ENCODE peak calls at places on chromosomes 5 and 9, in six cellular contexts. One of them, this sample, is unnamed.

GRCh38 chr9:29796291-29796952 is 2223.1 kb upstream of the C9orf72 start:
- DNase-seq in coronary artery: no peak
- DNase-seq in suprapubic skin: no peak
- DNase-seq in GM10248: no peak
- DNase-seq in cardiac fibroblast: no peak
- DNase-seq in heart right ventricle: no peak
- DNase-seq in this sample: no peak

GRCh38 chr5:10676224-10676623 is 84.8 kb downstream of the DAP start:
- DNase-seq in coronary artery: no peak
- DNase-seq in suprapubic skin: peak; percentile 59
- DNase-seq in GM10248: no peak
- DNase-seq in cardiac fibroblast: no peak
- DNase-seq in heart right ventricle: no peak
- DNase-seq in this sample: no peak

GRCh38 chr9:36448017-36448416 is 47.9 kb upstream of the RNF38 start:
- DNase-seq in coronary artery: no peak
- DNase-seq in suprapubic skin: no peak
- DNase-seq in GM10248: no peak
- DNase-seq in cardiac fibroblast: no peak
- DNase-seq in heart right ventricle: no peak
- DNase-seq in this sample: no peak

GRCh38 chr5:122222580-122222979 is 89.5 kb upstream of the SNCAIP start:
- DNase-seq in coronary artery: no peak
- DNase-seq in suprapubic skin: no peak
- DNase-seq in GM10248: no peak
- DNase-seq in cardiac fibroblast: no peak
- DNase-seq in heart right ventricle: no peak
- DNase-seq in this sample: no peak

GRCh38 chr5:29367176-29367833 is 1826.2 kb upstream of the CDH6 start:
- DNase-seq in coronary artery: no peak
- DNase-seq in suprapubic skin: no peak
- DNase-seq in GM10248: no peak
- DNase-seq in cardiac fibroblast: no peak
- DNase-seq in heart right ventricle: no peak
- DNase-seq in this sample: no peak

GRCh38 chr5:110853267-110853666 is 114.5 kb downstream of the SLC25A46 start:
- DNase-seq in coronary artery: no peak
- DNase-seq in suprapubic skin: no peak
- DNase-seq in GM10248: no peak
- DNase-seq in cardiac fibroblast: peak; percentile 41
- DNase-seq in heart right ventricle: no peak
- DNase-seq in this sample: no peak

GRCh38 chr5:55188656-55189380 is 15.8 kb upstream of the CDC20B start:
- DNase-seq in coronary artery: no peak
- DNase-seq in suprapubic skin: no peak
- DNase-seq in GM10248: no peak
- DNase-seq in cardiac fibroblast: no peak
- DNase-seq in heart right ventricle: no peak
- DNase-seq in this sample: no peak

GRCh38 chr9:114016629-114017423 is 61.3 kb downstream of the AMBP start:
- DNase-seq in coronary artery: peak; percentile 59
- DNase-seq in suprapubic skin: peak; percentile 51
- DNase-seq in GM10248: no peak
- DNase-seq in cardiac fibroblast: no peak
- DNase-seq in heart right ventricle: no peak
- DNase-seq in this sample: peak; percentile 54

GRCh38 chr5:1789838-1790462 is 9.7 kb downstream of the MRPL36 start:
- DNase-seq in coronary artery: no peak
- DNase-seq in suprapubic skin: peak; percentile 25
- DNase-seq in GM10248: no peak
- DNase-seq in cardiac fibroblast: peak; percentile 68
- DNase-seq in heart right ventricle: no peak
- DNase-seq in this sample: no peak

GRCh38 chr5:144385597-144385996 is 214.9 kb downstream of the KCTD16 start:
- DNase-seq in coronary artery: no peak
- DNase-seq in suprapubic skin: no peak
- DNase-seq in GM10248: no peak
- DNase-seq in cardiac fibroblast: no peak
- DNase-seq in heart right ventricle: no peak
- DNase-seq in this sample: no peak

GRCh38 chr5:138655530-138656245 is 80.5 kb upstream of the HSPA9 start:
- DNase-seq in coronary artery: no peak
- DNase-seq in suprapubic skin: no peak
- DNase-seq in GM10248: no peak
- DNase-seq in cardiac fibroblast: peak; percentile 78
- DNase-seq in heart right ventricle: no peak
- DNase-seq in this sample: no peak

GRCh38 chr9:92671323-92671722 is 1.4 kb upstream of the IPPK start:
- DNase-seq in coronary artery: peak; percentile 75
- DNase-seq in suprapubic skin: peak; percentile 80
- DNase-seq in GM10248: no peak
- DNase-seq in cardiac fibroblast: peak; percentile 84
- DNase-seq in heart right ventricle: peak; percentile 53
- DNase-seq in this sample: no peak

GRCh38 chr5:110896901-110897300 is 158.1 kb downstream of the SLC25A46 start:
- DNase-seq in coronary artery: no peak
- DNase-seq in suprapubic skin: no peak
- DNase-seq in GM10248: no peak
- DNase-seq in cardiac fibroblast: peak; percentile 33
- DNase-seq in heart right ventricle: no peak
- DNase-seq in this sample: no peak

GRCh38 chr5:77168187-77168883 is 42.1 kb upstream of the PDE8B start:
- DNase-seq in coronary artery: peak; percentile 82
- DNase-seq in suprapubic skin: peak; percentile 77
- DNase-seq in GM10248: no peak
- DNase-seq in cardiac fibroblast: peak; percentile 64
- DNase-seq in heart right ventricle: peak; percentile 77
- DNase-seq in this sample: no peak

GRCh38 chr5:134101686-134102439 is 12.6 kb upstream of the TCF7 start:
- DNase-seq in coronary artery: no peak
- DNase-seq in suprapubic skin: peak; percentile 80
- DNase-seq in GM10248: peak; percentile 78
- DNase-seq in cardiac fibroblast: peak; percentile 38
- DNase-seq in heart right ventricle: peak; percentile 76
- DNase-seq in this sample: no peak

GRCh38 chr9:124480621-124480981 is 26.6 kb downstream of the NR5A1 start:
- DNase-seq in coronary artery: no peak
- DNase-seq in suprapubic skin: no peak
- DNase-seq in GM10248: peak; percentile 79
- DNase-seq in cardiac fibroblast: peak; percentile 10
- DNase-seq in heart right ventricle: no peak
- DNase-seq in this sample: no peak

GRCh38 chr9:134889386-134890214 is 9.0 kb downstream of the FCN2 start:
- DNase-seq in coronary artery: peak; percentile 50
- DNase-seq in suprapubic skin: no peak
- DNase-seq in GM10248: no peak
- DNase-seq in cardiac fibroblast: no peak
- DNase-seq in heart right ventricle: no peak
- DNase-seq in this sample: peak; percentile 60

GRCh38 chr9:129023036-129023907 is 4.9 kb downstream of the SH3GLB2 start:
- DNase-seq in coronary artery: peak; percentile 74
- DNase-seq in suprapubic skin: no peak
- DNase-seq in GM10248: no peak
- DNase-seq in cardiac fibroblast: peak; percentile 74
- DNase-seq in heart right ventricle: peak; percentile 39
- DNase-seq in this sample: no peak

GRCh38 chr9:91253488-91253887 is 108.2 kb downstream of the AUH start:
- DNase-seq in coronary artery: no peak
- DNase-seq in suprapubic skin: no peak
- DNase-seq in GM10248: no peak
- DNase-seq in cardiac fibroblast: no peak
- DNase-seq in heart right ventricle: no peak
- DNase-seq in this sample: no peak

GRCh38 chr5:59276886-59277514 is 616.5 kb downstream of the PDE4D start:
- DNase-seq in coronary artery: no peak
- DNase-seq in suprapubic skin: no peak
- DNase-seq in GM10248: no peak
- DNase-seq in cardiac fibroblast: peak; percentile 16
- DNase-seq in heart right ventricle: no peak
- DNase-seq in this sample: no peak

GRCh38 chr5:154702477-154702876 is 52.7 kb upstream of the LARP1 start:
- DNase-seq in coronary artery: no peak
- DNase-seq in suprapubic skin: no peak
- DNase-seq in GM10248: no peak
- DNase-seq in cardiac fibroblast: no peak
- DNase-seq in heart right ventricle: no peak
- DNase-seq in this sample: no peak

GRCh38 chr9:71168418-71168817 is 47.0 kb upstream of the TRPM3 start:
- DNase-seq in coronary artery: no peak
- DNase-seq in suprapubic skin: no peak
- DNase-seq in GM10248: no peak
- DNase-seq in cardiac fibroblast: no peak
- DNase-seq in heart right ventricle: no peak
- DNase-seq in this sample: no peak

GRCh38 chr9:12657998-12658397 is 35.2 kb upstream of the TYRP1 start:
- DNase-seq in coronary artery: no peak
- DNase-seq in suprapubic skin: no peak
- DNase-seq in GM10248: no peak
- DNase-seq in cardiac fibroblast: no peak
- DNase-seq in heart right ventricle: no peak
- DNase-seq in this sample: no peak

GRCh38 chr9:91407580-91408275 is 15.9 kb downstream of the NFIL3 start:
- DNase-seq in coronary artery: no peak
- DNase-seq in suprapubic skin: no peak
- DNase-seq in GM10248: no peak
- DNase-seq in cardiac fibroblast: no peak
- DNase-seq in heart right ventricle: no peak
- DNase-seq in this sample: no peak

GRCh38 chr5:84696651-84697050 is 312.0 kb upstream of the EDIL3 start:
- DNase-seq in coronary artery: no peak
- DNase-seq in suprapubic skin: no peak
- DNase-seq in GM10248: no peak
- DNase-seq in cardiac fibroblast: no peak
- DNase-seq in heart right ventricle: no peak
- DNase-seq in this sample: no peak

GRCh38 chr9:92535940-92536850 is at the start of gene ECM2:
- DNase-seq in coronary artery: no peak
- DNase-seq in suprapubic skin: no peak
- DNase-seq in GM10248: no peak
- DNase-seq in cardiac fibroblast: peak; percentile 87
- DNase-seq in heart right ventricle: no peak
- DNase-seq in this sample: no peak

GRCh38 chr9:27022920-27023319 is 17.4 kb upstream of the LRRC19 start:
- DNase-seq in coronary artery: no peak
- DNase-seq in suprapubic skin: no peak
- DNase-seq in GM10248: no peak
- DNase-seq in cardiac fibroblast: no peak
- DNase-seq in heart right ventricle: no peak
- DNase-seq in this sample: no peak

GRCh38 chr9:11086561-11086960 is 473.8 kb upstream of the PTPRD start:
- DNase-seq in coronary artery: no peak
- DNase-seq in suprapubic skin: no peak
- DNase-seq in GM10248: no peak
- DNase-seq in cardiac fibroblast: no peak
- DNase-seq in heart right ventricle: no peak
- DNase-seq in this sample: no peak

GRCh38 chr9:23941051-23941450 is 115.0 kb upstream of the ELAVL2 start:
- DNase-seq in coronary artery: no peak
- DNase-seq in suprapubic skin: no peak
- DNase-seq in GM10248: no peak
- DNase-seq in cardiac fibroblast: no peak
- DNase-seq in heart right ventricle: no peak
- DNase-seq in this sample: no peak

GRCh38 chr9:111974092-111974681 is 77.6 kb downstream of the UGCG start:
- DNase-seq in coronary artery: no peak
- DNase-seq in suprapubic skin: no peak
- DNase-seq in GM10248: no peak
- DNase-seq in cardiac fibroblast: peak; percentile 56
- DNase-seq in heart right ventricle: no peak
- DNase-seq in this sample: no peak

GRCh38 chr9:111980398-111980797 is 83.8 kb downstream of the UGCG start:
- DNase-seq in coronary artery: no peak
- DNase-seq in suprapubic skin: no peak
- DNase-seq in GM10248: no peak
- DNase-seq in cardiac fibroblast: no peak
- DNase-seq in heart right ventricle: no peak
- DNase-seq in this sample: no peak

GRCh38 chr9:111979561-111979960 is 82.9 kb downstream of the UGCG start:
- DNase-seq in coronary artery: no peak
- DNase-seq in suprapubic skin: no peak
- DNase-seq in GM10248: no peak
- DNase-seq in cardiac fibroblast: no peak
- DNase-seq in heart right ventricle: no peak
- DNase-seq in this sample: no peak

GRCh38 chr9:111978616-111979015 is 82.0 kb downstream of the UGCG start:
- DNase-seq in coronary artery: no peak
- DNase-seq in suprapubic skin: no peak
- DNase-seq in GM10248: no peak
- DNase-seq in cardiac fibroblast: no peak
- DNase-seq in heart right ventricle: no peak
- DNase-seq in this sample: no peak

GRCh38 chr9:111975709-111976108 is 79.1 kb downstream of the UGCG start:
- DNase-seq in coronary artery: no peak
- DNase-seq in suprapubic skin: no peak
- DNase-seq in GM10248: no peak
- DNase-seq in cardiac fibroblast: no peak
- DNase-seq in heart right ventricle: peak; percentile 45
- DNase-seq in this sample: no peak
- TF ChIP-seq CTCF in coronary artery: no peak
- TF ChIP-seq CTCF in suprapubic skin: no peak
- TF ChIP-seq CTCF in GM10248: peak; percentile 39
- TF ChIP-seq CTCF in cardiac fibroblast: no peak
- TF ChIP-seq CTCF in heart right ventricle: no peak
- TF ChIP-seq CTCF in this sample: no peak

DNA sequence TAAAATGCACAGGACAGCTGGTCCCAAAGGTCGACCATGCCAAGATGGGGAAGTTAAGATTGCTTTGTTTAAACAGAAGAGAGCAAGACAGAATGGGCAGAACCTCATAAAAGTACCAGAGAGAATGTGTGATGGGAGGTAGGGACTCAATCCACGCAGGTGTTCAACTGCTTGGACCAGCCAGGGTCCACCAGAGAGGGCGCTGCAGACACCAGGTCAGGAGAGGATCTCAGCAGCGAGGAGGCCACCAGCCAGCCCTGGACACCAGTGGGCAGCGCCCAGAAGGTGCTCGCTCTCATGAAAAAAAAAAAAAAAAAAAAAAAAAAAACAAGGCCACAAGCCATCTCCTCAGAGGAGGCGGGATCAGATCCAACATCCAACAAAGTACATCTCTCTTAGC is 81.8 kb downstream of the SHC3 start:
- DNase-seq in coronary artery: no peak
- DNase-seq in suprapubic skin: no peak
- DNase-seq in GM10248: no peak
- DNase-seq in cardiac fibroblast: no peak
- DNase-seq in heart right ventricle: no peak
- DNase-seq in this sample: no peak
- TF ChIP-seq CTCF in coronary artery: no peak
- TF ChIP-seq CTCF in suprapubic skin: no peak
- TF ChIP-seq CTCF in GM10248: no peak
- TF ChIP-seq CTCF in cardiac fibroblast: no peak
- TF ChIP-seq CTCF in heart right ventricle: no peak
- TF ChIP-seq CTCF in this sample: peak; percentile 35

GRCh38 chr9:8856686-8857329 is 1057.2 kb upstream of the DMAC1 start:
- DNase-seq in coronary artery: no peak
- DNase-seq in suprapubic skin: no peak
- DNase-seq in GM10248: no peak
- DNase-seq in cardiac fibroblast: no peak
- DNase-seq in heart right ventricle: no peak
- DNase-seq in this sample: no peak
- TF ChIP-seq CTCF in coronary artery: no peak
- TF ChIP-seq CTCF in suprapubic skin: no peak
- TF ChIP-seq CTCF in GM10248: no peak
- TF ChIP-seq CTCF in cardiac fibroblast: no peak
- TF ChIP-seq CTCF in heart right ventricle: no peak
- TF ChIP-seq CTCF in this sample: peak; percentile 60

GRCh38 chr5:124906339-124907097 is 160.1 kb upstream of the ZNF608 start:
- DNase-seq in coronary artery: peak; percentile 75
- DNase-seq in suprapubic skin: peak; percentile 71
- DNase-seq in GM10248: no peak
- DNase-seq in cardiac fibroblast: peak; percentile 94
- DNase-seq in heart right ventricle: peak; percentile 55
- DNase-seq in this sample: no peak
- TF ChIP-seq CTCF in coronary artery: no peak
- TF ChIP-seq CTCF in suprapubic skin: no peak
- TF ChIP-seq CTCF in GM10248: no peak
- TF ChIP-seq CTCF in cardiac fibroblast: peak; percentile 13
- TF ChIP-seq CTCF in heart right ventricle: no peak
- TF ChIP-seq CTCF in this sample: no peak